ENCODE peak calls at places on chromosomes 12 and 14, in five cellular contexts. One of them, this sample, is unnamed.

GRCh38 chr12:48572326-48572725 is 2.5 kb upstream of the LALBA start:
- DNase-seq in SW 1271: no peak
- DNase-seq in dermis blood vessel endothelial cell: peak
- DNase-seq in nephron progenitor cell: no peak
- DNase-seq in endothelial cell: no peak
- DNase-seq in this sample: no peak

GRCh38 chr12:75706786-75707605 is 195.6 kb upstream of the KRR1 start:
- DNase-seq in dermis blood vessel endothelial cell: peak
- DNase-seq in SW 1271: no peak
- DNase-seq in endothelial cell: no peak
- DNase-seq in nephron progenitor cell: no peak
- DNase-seq in this sample: no peak

GRCh38 chr12:132326646-132327045 is 2.7 kb downstream of the GALNT9 start:
- DNase-seq in endothelial cell: no peak
- DNase-seq in SW 1271: no peak
- DNase-seq in nephron progenitor cell: no peak
- DNase-seq in dermis blood vessel endothelial cell: no peak
- DNase-seq in this sample: no peak

GRCh38 chr12:49491823-49492222 is 47.0 kb upstream of the KCNH3 start:
- DNase-seq in dermis blood vessel endothelial cell: no peak
- DNase-seq in nephron progenitor cell: no peak
- DNase-seq in endothelial cell: no peak
- DNase-seq in SW 1271: no peak
- DNase-seq in this sample: no peak

GRCh38 chr14:64478634-64479250 is 13.4 kb downstream of the AKAP5 start:
- DNase-seq in nephron progenitor cell: no peak
- DNase-seq in SW 1271: no peak
- DNase-seq in endothelial cell: no peak
- DNase-seq in dermis blood vessel endothelial cell: peak
- DNase-seq in this sample: no peak

GRCh38 chr14:23215421-23215820 is 22.3 kb upstream of the RNF212B start:
- DNase-seq in dermis blood vessel endothelial cell: no peak
- DNase-seq in nephron progenitor cell: no peak
- DNase-seq in SW 1271: no peak
- DNase-seq in endothelial cell: no peak
- DNase-seq in this sample: no peak

GRCh38 chr14:21671371-21671770 is 2.2 kb downstream of the OR4E1 start:
- DNase-seq in endothelial cell: no peak
- DNase-seq in nephron progenitor cell: no peak
- DNase-seq in dermis blood vessel endothelial cell: peak
- DNase-seq in SW 1271: no peak
- DNase-seq in this sample: no peak

GRCh38 chr14:73231874-73232851 is 5.1 kb upstream of the PAPLN start:
- DNase-seq in endothelial cell: peak
- DNase-seq in nephron progenitor cell: peak
- DNase-seq in SW 1271: no peak
- DNase-seq in dermis blood vessel endothelial cell: peak
- DNase-seq in this sample: peak

GRCh38 chr12:50132505-50133135 is 20.6 kb downstream of the COX14 start:
- DNase-seq in dermis blood vessel endothelial cell: peak
- DNase-seq in endothelial cell: no peak
- DNase-seq in nephron progenitor cell: no peak
- DNase-seq in SW 1271: no peak
- DNase-seq in this sample: peak

GRCh38 chr14:90447720-90448497 is 51.1 kb downstream of the CALM1 start:
- DNase-seq in nephron progenitor cell: no peak
- DNase-seq in endothelial cell: no peak
- DNase-seq in SW 1271: no peak
- DNase-seq in dermis blood vessel endothelial cell: no peak
- DNase-seq in this sample: no peak

GRCh38 chr12:10722502-10722904 is 620 bp downstream of the YBX3 start:
- DNase-seq in SW 1271: no peak
- DNase-seq in endothelial cell: peak
- DNase-seq in dermis blood vessel endothelial cell: peak
- DNase-seq in nephron progenitor cell: peak
- DNase-seq in this sample: peak

GRCh38 chr12:96578526-96579125 is 89.2 kb downstream of the CFAP54 start:
- DNase-seq in dermis blood vessel endothelial cell: peak
- DNase-seq in SW 1271: peak
- DNase-seq in nephron progenitor cell: peak
- DNase-seq in endothelial cell: no peak
- DNase-seq in this sample: peak

GRCh38 chr14:32027255-32027939 is 49.7 kb upstream of the ARHGAP5 start:
- DNase-seq in nephron progenitor cell: no peak
- DNase-seq in endothelial cell: no peak
- DNase-seq in SW 1271: no peak
- DNase-seq in dermis blood vessel endothelial cell: no peak
- DNase-seq in this sample: no peak

GRCh38 chr14:49692191-49692757 is 646 bp upstream of the KLHDC1 start:
- DNase-seq in dermis blood vessel endothelial cell: peak
- DNase-seq in SW 1271: no peak
- DNase-seq in endothelial cell: no peak
- DNase-seq in nephron progenitor cell: no peak
- DNase-seq in this sample: no peak

GRCh38 chr14:54528973-54529372 is 19.3 kb downstream of the CGRRF1 start:
- DNase-seq in endothelial cell: no peak
- DNase-seq in nephron progenitor cell: no peak
- DNase-seq in dermis blood vessel endothelial cell: no peak
- DNase-seq in SW 1271: no peak
- DNase-seq in this sample: no peak

GRCh38 chr12:38697290-38697689 is 208.1 kb downstream of the CPNE8 start:
- DNase-seq in SW 1271: no peak
- DNase-seq in endothelial cell: no peak
- DNase-seq in nephron progenitor cell: no peak
- DNase-seq in dermis blood vessel endothelial cell: no peak
- DNase-seq in this sample: no peak

GRCh38 chr14:31138301-31138700 is 69.3 kb downstream of the HECTD1 start:
- DNase-seq in nephron progenitor cell: no peak
- DNase-seq in dermis blood vessel endothelial cell: no peak
- DNase-seq in endothelial cell: no peak
- DNase-seq in SW 1271: no peak
- DNase-seq in this sample: no peak

GRCh38 chr14:94548999-94549985 is 11.9 kb upstream of the SERPINA4 start:
- DNase-seq in endothelial cell: peak
- DNase-seq in SW 1271: no peak
- DNase-seq in dermis blood vessel endothelial cell: peak
- DNase-seq in nephron progenitor cell: peak
- DNase-seq in this sample: peak

GRCh38 chr14:25009891-25010290 is 40.1 kb downstream of the STXBP6 start:
- DNase-seq in nephron progenitor cell: no peak
- DNase-seq in SW 1271: peak
- DNase-seq in endothelial cell: no peak
- DNase-seq in dermis blood vessel endothelial cell: no peak
- DNase-seq in this sample: no peak

GRCh38 chr12:59839514-59839913 is 243.7 kb downstream of the SLC16A7 start:
- DNase-seq in SW 1271: no peak
- DNase-seq in endothelial cell: no peak
- DNase-seq in dermis blood vessel endothelial cell: peak
- DNase-seq in nephron progenitor cell: no peak
- DNase-seq in this sample: no peak

GRCh38 chr12:19014243-19014642 is 115.3 kb upstream of the PLEKHA5 start:
- DNase-seq in SW 1271: no peak
- DNase-seq in dermis blood vessel endothelial cell: no peak
- DNase-seq in endothelial cell: no peak
- DNase-seq in nephron progenitor cell: no peak
- DNase-seq in this sample: no peak

GRCh38 chr14:84527706-84528105 is 1002.2 kb upstream of the FLRT2 start:
- DNase-seq in dermis blood vessel endothelial cell: peak
- DNase-seq in SW 1271: no peak
- DNase-seq in nephron progenitor cell: no peak
- DNase-seq in endothelial cell: no peak
- DNase-seq in this sample: no peak

This sample was measured in D341Med.